ENCODE peak calls at places on chromosomes 2 and 18, in four cellular contexts. One of them, this sample, is unnamed.

GRCh38 chr2:41972819-41973218 is 75.0 kb upstream of the PKDCC start:
- DNase-seq in testis: no peak
- DNase-seq in spleen: no peak
- DNase-seq in stomach: no peak
- DNase-seq in this sample: no peak

GRCh38 chr18:50183556-50183955 is 11.4 kb downstream of the MYO5B start:
- DNase-seq in testis: no peak
- DNase-seq in spleen: no peak
- DNase-seq in stomach: no peak
- DNase-seq in this sample: no peak

GRCh38 chr2:239577306-239577705 is 176.5 kb upstream of the HDAC4 start:
- DNase-seq in testis: no peak
- DNase-seq in spleen: peak
- DNase-seq in stomach: no peak
- DNase-seq in this sample: no peak

GRCh38 chr2:61582191-61582590 is 44.0 kb upstream of the XPO1 start:
- DNase-seq in testis: no peak
- DNase-seq in spleen: no peak
- DNase-seq in stomach: no peak
- DNase-seq in this sample: no peak

GRCh38 chr18:63234432-63234831 is 85.1 kb downstream of the BCL2 start:
- DNase-seq in testis: no peak
- DNase-seq in spleen: no peak
- DNase-seq in stomach: no peak
- DNase-seq in this sample: no peak

GRCh38 chr2:65164379-65165023 is 34.6 kb upstream of the RAB1A start:
- DNase-seq in testis: peak
- DNase-seq in spleen: no peak
- DNase-seq in stomach: no peak
- DNase-seq in this sample: no peak

GRCh38 chr2:145350011-145350410 is 830.1 kb upstream of the ZEB2 start:
- DNase-seq in testis: no peak
- DNase-seq in spleen: no peak
- DNase-seq in stomach: no peak
- DNase-seq in this sample: no peak

GRCh38 chr2:55992465-55992864 is 68.9 kb upstream of the EFEMP1 start:
- DNase-seq in testis: no peak
- DNase-seq in spleen: no peak
- DNase-seq in stomach: no peak
- DNase-seq in this sample: peak

GRCh38 chr2:10935953-10936942 is 24.5 kb downstream of the KCNF1 start:
- DNase-seq in testis: no peak
- DNase-seq in spleen: no peak
- DNase-seq in stomach: no peak
- DNase-seq in this sample: no peak

GRCh38 chr18:45691816-45692179 is 32.2 kb upstream of the SLC14A1 start:
- DNase-seq in testis: no peak
- DNase-seq in spleen: no peak
- DNase-seq in stomach: no peak
- DNase-seq in this sample: no peak

GRCh38 chr2:72638600-72639211 is 187.1 kb downstream of the EXOC6B start:
- DNase-seq in testis: no peak
- DNase-seq in spleen: peak
- DNase-seq in stomach: no peak
- DNase-seq in this sample: no peak

GRCh38 chr2:147888665-147889064 is 43.8 kb downstream of the ACVR2A start:
- DNase-seq in testis: no peak
- DNase-seq in spleen: no peak
- DNase-seq in stomach: no peak
- DNase-seq in this sample: no peak

GRCh38 chr2:208039661-208040060 is 14.3 kb upstream of the PLEKHM3 start:
- DNase-seq in testis: no peak
- DNase-seq in spleen: no peak
- DNase-seq in stomach: no peak
- DNase-seq in this sample: no peak

DNA sequence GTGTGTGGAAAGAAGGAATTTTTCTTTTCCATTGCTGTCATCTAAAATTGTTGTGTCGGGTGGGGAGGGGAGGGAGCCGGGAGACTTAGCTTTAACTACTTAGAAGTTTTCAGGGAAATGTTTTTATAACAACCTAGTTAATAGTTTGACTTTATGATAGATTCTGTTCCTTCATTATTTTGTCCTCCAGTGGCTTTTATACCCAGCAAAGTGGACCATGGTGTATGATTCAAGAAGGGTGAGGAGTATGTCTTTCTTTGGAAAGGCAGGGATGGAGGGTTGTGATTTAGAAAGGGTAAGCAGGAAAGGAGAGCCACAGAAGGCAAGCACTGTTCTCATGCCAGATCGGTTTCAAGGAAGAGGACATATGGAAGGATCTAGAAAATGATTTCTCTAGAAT is 261.8 kb downstream of the NEDD4L start:
- DNase-seq in testis: no peak
- DNase-seq in spleen: no peak
- DNase-seq in stomach: no peak
- DNase-seq in this sample: no peak
- H3K27ac ChIP-seq in testis: no peak
- H3K27ac ChIP-seq in spleen: no peak
- H3K27ac ChIP-seq in stomach: no peak
- H3K27ac ChIP-seq in this sample: no peak

DNA sequence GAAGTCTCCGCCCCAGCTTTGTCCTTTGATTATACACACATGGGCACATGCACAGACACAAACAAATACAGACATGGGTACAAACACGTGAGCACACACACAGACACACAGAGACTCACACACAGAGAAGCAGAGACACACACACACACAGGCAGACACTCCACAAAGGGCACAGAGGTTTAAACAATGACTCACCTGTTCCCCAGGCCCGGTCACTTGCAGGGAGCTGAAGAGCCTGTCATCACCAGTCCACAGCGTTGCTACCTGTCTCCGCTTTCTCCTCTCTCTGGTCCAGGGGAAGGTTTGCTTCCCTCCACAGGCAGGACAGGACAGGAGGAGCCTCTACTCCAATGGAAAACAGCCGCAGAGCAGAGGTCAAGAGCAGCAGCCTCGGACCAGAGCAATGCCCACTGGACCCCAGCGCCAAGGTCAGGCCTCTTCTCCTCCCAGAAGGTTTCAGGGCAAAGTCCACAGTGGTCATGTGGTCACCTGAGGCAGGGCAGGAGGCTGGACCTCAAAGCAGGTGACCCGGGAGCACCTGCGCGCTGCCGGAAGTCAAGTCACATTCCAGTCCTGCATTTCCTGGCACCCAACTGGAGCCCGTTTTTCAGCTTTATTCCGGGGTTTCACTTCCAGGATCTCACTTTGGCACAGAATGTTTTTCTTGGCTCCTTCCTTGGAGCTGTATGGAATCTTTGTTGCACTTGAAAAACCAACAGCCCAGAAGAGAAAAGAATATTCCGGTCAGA is at the start of gene RAB17:
- DNase-seq in testis: no peak
- DNase-seq in spleen: peak
- DNase-seq in stomach: peak
- DNase-seq in this sample: no peak
- H3K27ac ChIP-seq in testis: no peak
- H3K27ac ChIP-seq in spleen: no peak
- H3K27ac ChIP-seq in stomach: peak
- H3K27ac ChIP-seq in this sample: peak

GRCh38 chr18:37421349-37422080 is 144.1 kb downstream of the CELF4 start:
- DNase-seq in testis: no peak
- DNase-seq in spleen: no peak
- DNase-seq in stomach: no peak
- DNase-seq in this sample: no peak
- H3K27ac ChIP-seq in testis: no peak
- H3K27ac ChIP-seq in spleen: no peak
- H3K27ac ChIP-seq in stomach: no peak
- H3K27ac ChIP-seq in this sample: no peak

GRCh38 chr2:218645126-218645525 is 14.3 kb downstream of the ZNF142 start:
- DNase-seq in testis: no peak
- DNase-seq in spleen: no peak
- DNase-seq in stomach: no peak
- DNase-seq in this sample: no peak

GRCh38 chr2:218642121-218642656 is 17.2 kb downstream of the ZNF142 start:
- DNase-seq in testis: no peak
- DNase-seq in spleen: no peak
- DNase-seq in stomach: no peak
- DNase-seq in this sample: no peak

GRCh38 chr2:218643751-218644310 is 15.6 kb downstream of the ZNF142 start:
- DNase-seq in testis: no peak
- DNase-seq in spleen: no peak
- DNase-seq in stomach: no peak
- DNase-seq in this sample: no peak

GRCh38 chr2:218642786-218643185 is 16.6 kb downstream of the ZNF142 start:
- DNase-seq in testis: no peak
- DNase-seq in spleen: no peak
- DNase-seq in stomach: no peak
- DNase-seq in this sample: no peak

GRCh38 chr2:218644721-218645120 is 14.7 kb downstream of the ZNF142 start:
- DNase-seq in testis: no peak
- DNase-seq in spleen: no peak
- DNase-seq in stomach: no peak
- DNase-seq in this sample: no peak
- H3K27ac ChIP-seq in testis: no peak
- H3K27ac ChIP-seq in spleen: no peak
- H3K27ac ChIP-seq in stomach: no peak
- H3K27ac ChIP-seq in this sample: no peak

GRCh38 chr2:122078451-122078850 is 323.0 kb downstream of the TSN start:
- DNase-seq in testis: no peak
- DNase-seq in spleen: no peak
- DNase-seq in stomach: no peak
- DNase-seq in this sample: no peak
- H3K27ac ChIP-seq in testis: no peak
- H3K27ac ChIP-seq in spleen: no peak
- H3K27ac ChIP-seq in stomach: no peak
- H3K27ac ChIP-seq in this sample: no peak

GRCh38 chr2:114076961-114077360 is 187.1 kb downstream of the ACTR3 start:
- DNase-seq in testis: no peak
- DNase-seq in spleen: no peak
- DNase-seq in stomach: no peak
- DNase-seq in this sample: no peak
- H3K27ac ChIP-seq in testis: no peak
- H3K27ac ChIP-seq in spleen: no peak
- H3K27ac ChIP-seq in stomach: no peak
- H3K27ac ChIP-seq in this sample: no peak

DNA sequence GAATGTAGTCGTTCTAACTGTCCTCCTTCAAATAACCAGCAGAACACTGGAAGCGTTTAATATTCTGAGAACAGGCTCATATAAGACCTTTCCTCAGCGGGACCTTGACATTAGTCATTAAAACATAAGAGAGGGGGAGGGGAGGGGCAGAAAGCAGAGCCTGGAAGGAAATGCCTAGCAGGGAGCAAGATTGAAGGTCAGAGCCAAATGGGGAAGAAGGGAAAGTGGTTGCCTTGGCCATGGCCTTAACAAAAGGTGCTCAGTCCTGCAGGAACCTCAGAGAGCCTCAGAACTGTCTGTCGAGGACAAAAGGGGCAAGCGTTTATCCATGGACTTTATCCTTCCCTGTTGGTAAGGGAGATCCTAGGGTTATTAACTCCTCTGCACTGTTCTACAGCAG is 851 bp upstream of the PLA2R1 start:
- DNase-seq in testis: no peak
- DNase-seq in spleen: no peak
- DNase-seq in stomach: no peak
- DNase-seq in this sample: no peak
- H3K27ac ChIP-seq in testis: peak
- H3K27ac ChIP-seq in spleen: peak
- H3K27ac ChIP-seq in stomach: no peak
- H3K27ac ChIP-seq in this sample: peak

GRCh38 chr2:78330181-78330580 is 695.3 kb upstream of the REG3G start:
- DNase-seq in testis: no peak
- DNase-seq in spleen: no peak
- DNase-seq in stomach: no peak
- DNase-seq in this sample: no peak
- H3K27ac ChIP-seq in testis: no peak
- H3K27ac ChIP-seq in spleen: no peak
- H3K27ac ChIP-seq in stomach: no peak
- H3K27ac ChIP-seq in this sample: no peak

This sample was measured in thoracic aorta.